ENCODE peak calls at places on chromosomes 6 and 20, in five cellular contexts. S is CD4-positive, alpha-beta T cell; G is foreskin keratinocyte; C is GM23338; B is heart right ventricle. L is an unnamed sample.
A peak's percentile ranks its signal among the peaks of the same experiment; 100 is the strongest.

GRCh38 chr6:142026471-142026870 is 106.3 kb upstream of the GJE1 start:
- ATAC-seq in B (no peak), C (no peak), S (no peak), G (peak; percentile 51), L (no peak)

GRCh38 chr6:5516036-5516435 is 254.7 kb downstream of the FARS2 start:
- ATAC-seq in B (no peak), C (no peak), G (no peak), S (no peak), L (no peak)

GRCh38 chr6:15504581-15505350 is 158.1 kb downstream of the DTNBP1 start:
- ATAC-seq in C (no peak), S (no peak), B (peak; percentile 82), G (peak; percentile 75), L (peak; percentile 80)

GRCh38 chr6:80269331-80269730 is 162.9 kb downstream of the BCKDHB start:
- ATAC-seq in C (no peak), G (no peak), S (no peak), B (no peak), L (no peak)

GRCh38 chr6:20947977-20948376 is 413.7 kb downstream of the CDKAL1 start:
- ATAC-seq in G (no peak), C (no peak), B (no peak), S (no peak), L (no peak)

GRCh38 chr20:57181639-57182038 is 84.8 kb downstream of the BMP7 start:
- ATAC-seq in C (no peak), S (no peak), B (no peak), G (no peak), L (no peak)

GRCh38 chr20:25489221-25489863 is 81.9 kb downstream of the GINS1 start:
- ATAC-seq in G (no peak), B (no peak), S (no peak), C (peak; percentile 64), L (no peak)

GRCh38 chr6:129210684-129211083 is 327.7 kb downstream of the LAMA2 start:
- ATAC-seq in C (no peak), S (no peak), B (peak; percentile 37), G (no peak), L (no peak)

GRCh38 chr6:30849903-30850651 is 34.2 kb upstream of the DDR1 start:
- ATAC-seq in S (no peak), G (no peak), B (no peak), C (no peak), L (no peak)

GRCh38 chr20:44717986-44718385 is 2.8 kb downstream of the CCN5 start:
- ATAC-seq in B (no peak), G (no peak), S (no peak), C (peak; percentile 93), L (no peak)

GRCh38 chr6:21596379-21597242 is 3.1 kb downstream of the SOX4 start:
- ATAC-seq in G (peak; percentile 10), C (peak; percentile 9), B (peak; percentile 32), S (no peak), L (peak; percentile 19)

GRCh38 chr6:39335780-39336541 is 13.5 kb upstream of the KCNK16 start:
- ATAC-seq in G (no peak), C (peak; percentile 21), S (no peak), B (no peak), L (no peak)

GRCh38 chr6:93784794-93785757 is 365.7 kb upstream of the EPHA7 start:
- ATAC-seq in G (no peak), S (no peak), C (peak; percentile 23), B (peak; percentile 88), L (peak; percentile 80)

GRCh38 chr20:44218441-44218840 is 7.9 kb upstream of the OSER1 start:
- ATAC-seq in S (peak; percentile 69), C (no peak), B (no peak), G (no peak), L (no peak)

GRCh38 chr6:167846997-167847606 is 20.4 kb downstream of the AFDN start:
- ATAC-seq in C (peak; percentile 10), S (no peak), B (no peak), G (no peak), L (no peak)

GRCh38 chr6:157962601-157963084 is 19.0 kb upstream of the SYNJ2 start:
- ATAC-seq in C (no peak), G (no peak), B (no peak), S (peak; percentile 59), L (no peak)

GRCh38 chr6:160110724-160111123 is 10.9 kb upstream of the SLC22A1 start:
- ATAC-seq in C (no peak), B (no peak), G (no peak), S (no peak), L (no peak)

GRCh38 chr20:45111799-45112471 is 3.0 kb downstream of the WFDC5 start:
- ATAC-seq in B (no peak), G (no peak), S (no peak), C (peak; percentile 71), L (no peak)

GRCh38 chr6:2589171-2589661 is 161.5 kb downstream of the MYLK4 start:
- ATAC-seq in G (peak; percentile 93), S (no peak), C (peak; percentile 76), B (no peak), L (no peak)

GRCh38 chr6:30819287-30819917 is 64.9 kb upstream of the DDR1 start:
- ATAC-seq in B (no peak), C (no peak), S (no peak), G (peak; percentile 75), L (no peak)

GRCh38 chr20:896626-897025 is 19.5 kb downstream of the ANGPT4 start:
- ATAC-seq in C (no peak), S (no peak), B (no peak), G (no peak), L (no peak)

GRCh38 chr20:642398-643174 is 10.4 kb downstream of the SRXN1 start:
- ATAC-seq in B (peak; percentile 41), S (no peak), G (no peak), C (peak; percentile 45), L (no peak)

GRCh38 chr6:125251516-125252229 is 50.1 kb downstream of the HDDC2 start:
- ATAC-seq in C (peak; percentile 97), S (no peak), G (no peak), B (no peak), L (no peak)

GRCh38 chr6:154555075-154555677 is 44.7 kb upstream of the CNKSR3 start:
- ATAC-seq in C (no peak), S (no peak), B (peak; percentile 53), G (peak; percentile 99), L (no peak)

GRCh38 chr20:35699914-35700624 is 864 bp downstream of the ROMO1 start:
- ATAC-seq in B (no peak), G (no peak), S (no peak), C (no peak), L (no peak)

GRCh38 chr6:138953451-138953850 is 34.6 kb downstream of the REPS1 start:
- ATAC-seq in S (no peak), B (no peak), C (no peak), G (peak; percentile 83), L (no peak)

GRCh38 chr20:59074456-59074855 is 31.9 kb upstream of the PRELID3B start:
- ATAC-seq in C (no peak), G (peak; percentile 81), B (no peak), S (no peak), L (no peak)

GRCh38 chr20:61285691-61286090 is 33.6 kb downstream of the CDH4 start:
- ATAC-seq in B (no peak), S (no peak), C (no peak), G (no peak), L (no peak)
- TF ChIP-seq CTCF in B (no peak), S (no peak), C (no peak), G (no peak), L (no peak)

DNA sequence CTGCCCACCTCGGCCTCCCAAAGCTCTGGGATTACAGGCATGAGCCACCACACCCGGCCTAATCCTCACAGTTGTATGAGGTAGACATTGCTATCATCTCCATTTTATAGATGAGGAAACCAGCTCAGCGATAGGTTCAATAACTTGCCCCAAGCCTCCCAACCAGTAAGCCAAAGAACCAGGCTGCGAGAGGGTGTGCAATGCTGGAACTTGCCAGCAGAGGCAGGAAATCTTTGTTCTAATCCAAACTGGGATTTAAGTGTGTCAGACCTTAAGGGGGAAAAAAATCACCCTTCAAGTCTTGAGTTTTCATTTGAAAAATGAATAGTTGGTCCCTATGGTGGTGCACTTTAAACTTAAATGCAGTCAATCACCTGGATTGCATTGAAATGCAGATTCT is 20.1 kb upstream of the RNGTT start:
- ATAC-seq in B (peak; percentile 71), C (peak; percentile 94), S (no peak), G (peak; percentile 72), L (no peak)
- TF ChIP-seq CTCF in B (peak; percentile 24), C (peak; percentile 66), S (no peak), G (peak; percentile 65), L (peak; percentile 43)

DNA sequence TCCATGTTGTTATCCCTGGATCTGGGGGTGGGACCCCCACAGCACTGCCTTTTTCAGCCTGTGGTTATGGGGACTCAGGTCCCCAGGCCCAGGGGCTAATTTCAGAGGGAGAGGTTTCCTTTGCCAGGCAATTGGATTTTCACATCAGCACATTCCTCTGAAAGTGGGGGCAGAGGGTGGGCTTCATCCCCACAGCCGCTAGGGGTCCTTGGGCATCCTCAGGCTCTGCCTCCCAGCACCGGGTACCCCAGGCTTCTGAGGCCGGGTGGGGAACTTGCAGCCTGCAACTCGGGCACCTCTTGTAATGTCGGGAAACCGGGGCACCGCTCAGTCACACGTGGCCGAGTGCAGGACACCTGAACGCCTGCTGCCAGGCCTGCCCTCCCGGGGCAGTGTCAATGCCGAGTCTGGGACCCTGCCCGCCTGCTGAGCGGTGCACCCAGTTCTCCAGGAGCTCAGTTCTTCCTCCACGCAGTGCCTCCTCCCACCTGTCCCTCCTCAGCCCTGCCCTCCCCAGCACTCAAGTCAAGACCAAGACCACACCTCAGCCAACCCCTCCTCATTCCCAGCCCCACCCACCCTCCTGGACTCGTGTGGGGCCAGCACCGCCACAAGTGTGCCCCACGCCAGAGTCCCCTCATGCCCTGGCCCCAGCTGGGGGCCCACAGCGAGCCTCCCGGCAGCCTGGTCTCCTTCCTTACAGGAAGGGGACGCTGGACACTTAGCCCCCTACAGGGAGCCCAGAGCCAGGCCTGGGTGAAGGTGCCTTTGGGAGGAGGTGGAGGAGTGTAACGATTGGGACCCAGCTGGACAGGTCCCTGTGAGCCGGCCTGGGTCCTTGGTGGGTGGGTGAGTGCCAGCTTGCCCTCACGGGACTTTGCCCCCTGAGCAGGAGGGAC is 8.8 kb upstream of the CHRNA4 start:
- ATAC-seq in G (no peak), S (no peak), B (no peak), C (peak; percentile 30), L (no peak)
- TF ChIP-seq CTCF in G (no peak), S (no peak), B (no peak), C (peak; percentile 44), L (no peak)

GRCh38 chr6:136994782-136995181 is 50.0 kb downstream of the IL20RA start:
- ATAC-seq in G (no peak), S (no peak), B (peak; percentile 81), C (no peak), L (no peak)
- TF ChIP-seq CTCF in G (no peak), S (no peak), B (no peak), C (no peak), L (no peak)

DNA sequence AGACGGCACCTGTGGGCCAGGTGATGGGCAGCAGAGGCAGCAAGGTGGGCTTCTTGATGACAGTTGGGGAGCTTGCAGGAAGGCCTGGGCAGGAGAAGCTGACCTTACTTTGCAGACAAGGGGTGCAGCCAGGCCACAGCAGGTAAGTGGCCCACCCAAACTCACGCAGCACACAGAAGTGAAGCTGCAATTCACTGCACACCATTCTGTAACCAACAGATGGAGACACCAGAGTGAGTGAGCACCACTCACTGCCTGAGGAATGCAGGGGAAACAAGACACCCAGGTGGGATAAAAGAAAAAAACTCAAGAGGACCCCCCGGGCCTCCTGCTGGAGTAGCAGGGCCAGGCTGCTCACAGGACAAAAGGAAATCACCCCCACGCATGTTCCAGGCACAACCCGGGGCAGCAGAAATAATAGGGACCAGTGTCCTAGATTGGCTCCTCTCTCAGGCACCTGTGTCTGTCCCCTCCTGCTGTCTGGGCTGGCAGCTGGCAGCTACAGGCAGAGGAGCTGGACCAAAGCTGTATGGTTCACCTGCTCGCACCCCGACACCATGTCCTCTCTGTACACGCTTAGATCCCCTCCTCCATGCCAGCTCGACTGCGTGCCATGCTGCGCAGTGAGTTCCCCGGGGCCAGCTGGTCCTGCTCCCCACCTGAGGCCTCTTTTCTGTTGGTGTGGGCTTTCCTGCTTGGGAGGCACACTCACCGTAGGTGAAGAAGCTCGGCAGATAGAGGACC is 4.9 kb downstream of the MTCH1 start:
- ATAC-seq in G (no peak), C (peak; percentile 41), S (no peak), B (no peak), L (no peak)
- TF ChIP-seq CTCF in G (no peak), C (peak; percentile 45), S (no peak), B (no peak), L (no peak)